ENCODE peak calls at places on chromosome 6, in seven cellular contexts. Q, L, R, Z, X, A and P are unnamed samples.

GRCh38 chr6:129500958-129501381 is 209.0 kb downstream of the ARHGAP18 start:
- DNase-seq in Q (no peak), L (no peak), R (no peak), Z (peak), X (no peak), A (no peak), P (no peak)

GRCh38 chr6:170100046-170100445 is 190.8 kb downstream of the DLL1 start:
- DNase-seq in Q (no peak), L (no peak), R (no peak), Z (no peak), X (no peak), A (no peak), P (no peak)

GRCh38 chr6:34145161-34146020 is 496 bp downstream of the GRM4 start:
- DNase-seq in Q (peak), L (peak), R (no peak), Z (peak), X (peak), A (no peak), P (no peak)

GRCh38 chr6:91852232-91852631 is 1265.4 kb upstream of the MAP3K7 start:
- DNase-seq in Q (no peak), L (no peak), R (no peak), Z (no peak), X (no peak), A (no peak), P (no peak)

GRCh38 chr6:23621026-23621425 is 505.0 kb upstream of the NRSN1 start:
- DNase-seq in Q (no peak), L (no peak), R (no peak), Z (peak), X (no peak), A (no peak), P (no peak)

GRCh38 chr6:93079061-93079460 is 340.3 kb downstream of the EPHA7 start:
- DNase-seq in Q (no peak), L (no peak), R (no peak), Z (no peak), X (no peak), A (no peak), P (no peak)

GRCh38 chr6:149162924-149163323 is 154.6 kb upstream of the TAB2 start:
- DNase-seq in Q (no peak), L (no peak), R (no peak), Z (no peak), X (no peak), A (no peak), P (no peak)

GRCh38 chr6:84249724-84250123 is 22.3 kb upstream of the CEP162 start:
- DNase-seq in Q (no peak), L (no peak), R (no peak), Z (no peak), X (no peak), A (no peak), P (no peak)

GRCh38 chr6:127971945-127972391 is 71.1 kb upstream of the THEMIS start:
- DNase-seq in Q (peak), L (no peak), R (no peak), Z (peak), X (peak), A (no peak), P (no peak)

GRCh38 chr6:155380666-155381332 is 66.5 kb upstream of the TFB1M start:
- DNase-seq in Q (no peak), L (no peak), R (no peak), Z (no peak), X (no peak), A (no peak), P (no peak)

GRCh38 chr6:28269492-28269891 is 2.5 kb downstream of the ZSCAN26 start:
- DNase-seq in Q (no peak), L (peak), R (no peak), Z (peak), X (no peak), A (no peak), P (no peak)

GRCh38 chr6:11975353-11975977 is 36.6 kb upstream of the HIVEP1 start:
- DNase-seq in Q (no peak), L (no peak), R (no peak), Z (no peak), X (no peak), A (peak), P (no peak)

GRCh38 chr6:40352527-40353170 is 234.5 kb downstream of the LRFN2 start:
- DNase-seq in Q (no peak), L (no peak), R (no peak), Z (no peak), X (no peak), A (no peak), P (no peak)

GRCh38 chr6:105170066-105170465 is 9.7 kb downstream of the POPDC3 start:
- DNase-seq in Q (no peak), L (no peak), R (no peak), Z (no peak), X (no peak), A (no peak), P (no peak)

GRCh38 chr6:112979830-112980229 is 632.7 kb downstream of the RFPL4B start:
- DNase-seq in Q (no peak), L (peak), R (no peak), Z (peak), X (no peak), A (no peak), P (no peak)

GRCh38 chr6:133171989-133172604 is 69.1 kb upstream of the EYA4 start:
- DNase-seq in Q (no peak), L (no peak), R (no peak), Z (no peak), X (no peak), A (no peak), P (no peak)

GRCh38 chr6:44738652-44739141 is 351.2 kb downstream of the CDC5L start:
- DNase-seq in Q (no peak), L (peak), R (no peak), Z (peak), X (no peak), A (no peak), P (no peak)

GRCh38 chr6:98433325-98433724 is 401.0 kb upstream of the POU3F2 start:
- DNase-seq in Q (no peak), L (no peak), R (no peak), Z (no peak), X (no peak), A (no peak), P (no peak)

GRCh38 chr6:75024796-75025195 is 181.1 kb downstream of the COL12A1 start:
- DNase-seq in Q (no peak), L (no peak), R (no peak), Z (no peak), X (no peak), A (no peak), P (no peak)

GRCh38 chr6:140462495-140463311 is 1088.3 kb upstream of the CITED2 start:
- DNase-seq in Q (no peak), L (peak), R (no peak), Z (no peak), X (peak), A (no peak), P (no peak)

GRCh38 chr6:11785449-11785951 is 6.9 kb upstream of the ADTRP start:
- DNase-seq in Q (no peak), L (no peak), R (no peak), Z (no peak), X (no peak), A (no peak), P (no peak)

GRCh38 chr6:167094820-167095637 is 27.9 kb upstream of the CCR6 start:
- DNase-seq in Q (no peak), L (no peak), R (no peak), Z (no peak), X (no peak), A (no peak), P (no peak)

GRCh38 chr6:145830612-145831011 is 16.0 kb upstream of the FBXO30 start:
- DNase-seq in Q (no peak), L (no peak), R (no peak), Z (no peak), X (no peak), A (no peak), P (no peak)

GRCh38 chr6:135608031-135608430 is 110.5 kb upstream of the AHI1 start:
- DNase-seq in Q (no peak), L (no peak), R (no peak), Z (no peak), X (no peak), A (no peak), P (no peak)

GRCh38 chr6:53424976-53425718 is 76.4 kb upstream of the ELOVL5 start:
- DNase-seq in Q (no peak), L (no peak), R (no peak), Z (no peak), X (no peak), A (no peak), P (no peak)

GRCh38 chr6:128479048-128479666 is 41.2 kb downstream of the PTPRK start:
- DNase-seq in Q (no peak), L (no peak), R (no peak), Z (no peak), X (no peak), A (no peak), P (no peak)

GRCh38 chr6:170080828-170081368 is 210.0 kb downstream of the DLL1 start:
- DNase-seq in Q (no peak), L (no peak), R (no peak), Z (no peak), X (no peak), A (no peak), P (no peak)

GRCh38 chr6:127481628-127482027 is 22.4 kb upstream of the KIAA0408 start:
- DNase-seq in Q (no peak), L (no peak), R (no peak), Z (peak), X (peak), A (no peak), P (no peak)

GRCh38 chr6:37483502-37483901 is 16.2 kb downstream of the CCDC167 start:
- DNase-seq in Q (no peak), L (no peak), R (no peak), Z (no peak), X (no peak), A (no peak), P (no peak)

GRCh38 chr6:88120635-88121034 is 45.5 kb downstream of the CNR1 start:
- DNase-seq in Q (no peak), L (no peak), R (no peak), Z (no peak), X (no peak), A (no peak), P (no peak)

GRCh38 chr6:134077301-134077700 is 24.9 kb upstream of the SLC2A12 start:
- DNase-seq in Q (no peak), L (no peak), R (no peak), Z (peak), X (no peak), A (no peak), P (no peak)

GRCh38 chr6:157546366-157546765 is 165.4 kb downstream of the ZDHHC14 start:
- DNase-seq in Q (no peak), L (no peak), R (no peak), Z (no peak), X (no peak), A (no peak), P (no peak)

GRCh38 chr6:117482240-117483003 is at the start of gene DCBLD1:
- DNase-seq in Q (peak), L (peak), R (peak), Z (peak), X (peak), A (peak), P (peak)